ENCODE peak calls at places on chromosomes 1 and 21, in nine cellular contexts. F, O, L, A, K, D, P, M and S are unnamed samples.

GRCh38 chr21:33302055-33302454 is 22.7 kb upstream of the IFNAR1 start:
- DNase-seq in F (no peak), A (no peak), D (no peak), O (peak), M (no peak), P (no peak), K (no peak), L (no peak), S (no peak)

GRCh38 chr1:224592636-224593579 is 23.2 kb upstream of the CNIH3 start:
- DNase-seq in A (peak), P (peak), D (peak), O (no peak), L (peak), M (peak), K (no peak), F (peak), S (no peak)

GRCh38 chr1:188127507-188127906 is 1298.8 kb downstream of the PLA2G4A start:
- DNase-seq in L (no peak), M (no peak), F (no peak), P (no peak), A (no peak), D (no peak), O (no peak), K (no peak), S (no peak)

GRCh38 chr1:9459784-9460407 is 79.4 kb upstream of the SLC25A33 start:
- DNase-seq in A (no peak), L (no peak), P (no peak), M (no peak), D (no peak), F (no peak), K (no peak), O (no peak), S (no peak)

GRCh38 chr1:85933901-85934300 is 222.7 kb downstream of the COL24A1 start:
- DNase-seq in F (no peak), K (no peak), O (no peak), D (no peak), A (peak), P (peak), L (peak), M (no peak), S (no peak)

GRCh38 chr1:155801149-155801548 is 55.9 kb downstream of the GON4L start:
- DNase-seq in D (no peak), L (peak), F (no peak), M (no peak), O (no peak), K (no peak), P (peak), A (peak), S (no peak)

GRCh38 chr1:87250336-87250735 is 78.3 kb upstream of the LMO4 start:
- DNase-seq in D (no peak), F (no peak), M (no peak), O (no peak), K (no peak), L (no peak), A (no peak), P (no peak), S (no peak)

GRCh38 chr1:234494049-234494448 is 15.1 kb upstream of the TARBP1 start:
- DNase-seq in A (no peak), M (no peak), L (no peak), P (no peak), D (no peak), K (no peak), F (no peak), O (no peak), S (no peak)

GRCh38 chr1:102858695-102859094 is 249.6 kb downstream of the COL11A1 start:
- DNase-seq in O (no peak), K (no peak), P (peak), M (peak), F (no peak), A (no peak), D (no peak), L (peak), S (no peak)

GRCh38 chr1:156658496-156658895 is 16.6 kb downstream of the BCAN start:
- DNase-seq in K (no peak), F (no peak), L (no peak), O (no peak), P (no peak), M (no peak), A (no peak), D (no peak), S (no peak)

GRCh38 chr1:196734460-196734859 is 40.2 kb upstream of the CFHR3 start:
- DNase-seq in K (no peak), A (no peak), L (no peak), F (no peak), O (no peak), D (no peak), P (no peak), M (no peak), S (no peak)

GRCh38 chr1:209674957-209675566 is at the start of gene G0S2:
- DNase-seq in L (peak), A (peak), D (no peak), M (no peak), P (peak), O (peak), K (peak), F (peak), S (peak)

GRCh38 chr1:212070720-212071302 is 35.3 kb downstream of the DTL start:
- DNase-seq in P (peak), M (peak), K (no peak), O (no peak), A (peak), D (peak), L (peak), F (no peak), S (no peak)

GRCh38 chr1:239170828-239171227 is 215.5 kb upstream of the CHRM3 start:
- DNase-seq in A (no peak), M (no peak), O (no peak), D (no peak), P (no peak), L (no peak), K (no peak), F (no peak), S (no peak)

GRCh38 chr1:243638186-243638585 is 211.9 kb downstream of the AKT3 start:
- DNase-seq in L (no peak), O (no peak), D (no peak), F (no peak), P (no peak), M (no peak), A (no peak), K (no peak), S (no peak)

GRCh38 chr1:15100369-15101111 is 53.0 kb upstream of the TMEM51 start:
- DNase-seq in D (peak), F (peak), K (peak), O (peak), A (peak), L (peak), M (no peak), P (peak), S (peak)

GRCh38 chr1:224635356-224635755 is 19.2 kb downstream of the CNIH3 start:
- DNase-seq in K (no peak), D (no peak), O (no peak), M (no peak), P (peak), F (no peak), A (peak), L (peak), S (no peak)

GRCh38 chr1:208161656-208162375 is 82.4 kb downstream of the PLXNA2 start:
- DNase-seq in F (no peak), K (no peak), L (no peak), A (peak), M (no peak), O (no peak), P (peak), D (no peak), S (no peak)

GRCh38 chr1:3078421-3078820 is 9.4 kb downstream of the PRDM16 start:
- DNase-seq in L (no peak), O (peak), P (no peak), M (no peak), A (peak), D (no peak), K (no peak), F (no peak), S (no peak)

GRCh38 chr1:11479375-11479979 is 522 bp downstream of the DISP3 start:
- DNase-seq in K (no peak), P (no peak), D (no peak), A (no peak), L (no peak), F (no peak), M (no peak), O (no peak), S (no peak)

GRCh38 chr1:177122869-177123268 is 41.6 kb downstream of the ASTN1 start:
- DNase-seq in P (no peak), M (no peak), O (no peak), K (no peak), A (no peak), L (no peak), D (no peak), F (no peak), S (no peak)

GRCh38 chr1:25773441-25774125 is 26.4 kb upstream of the SELENON start:
- DNase-seq in P (peak), O (peak), A (no peak), K (no peak), M (no peak), D (no peak), L (no peak), F (no peak), S (no peak)

DNA sequence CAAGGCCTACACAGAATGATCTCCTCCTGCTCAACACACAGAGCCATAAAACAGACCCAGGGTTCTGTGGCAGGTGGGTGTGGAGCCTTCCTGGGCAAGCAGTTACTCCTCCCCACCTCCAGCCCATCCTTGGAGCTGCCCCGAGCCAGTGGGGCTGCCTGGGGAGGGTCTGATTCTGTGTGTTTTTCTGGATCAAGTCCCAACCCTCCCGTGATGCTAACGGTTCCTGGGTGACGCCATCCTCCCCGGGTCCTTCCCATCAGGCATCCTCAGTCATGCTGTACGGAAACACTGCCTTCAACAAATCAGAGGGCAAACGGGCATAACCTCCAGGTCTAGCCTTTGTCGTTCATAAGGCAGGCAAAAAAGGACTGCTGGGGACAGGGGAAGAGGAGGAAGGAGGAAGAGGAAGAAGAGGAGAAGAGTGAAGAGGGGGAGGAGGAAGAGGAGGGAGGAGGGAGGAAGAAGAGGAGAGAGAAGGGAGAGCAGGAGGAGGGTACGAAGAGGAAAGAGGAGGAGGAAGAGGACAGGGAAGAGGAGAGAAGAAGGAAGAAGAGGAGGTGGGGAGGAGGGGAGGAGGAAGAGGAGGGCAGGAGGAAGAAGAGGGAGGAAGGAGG is 84.5 kb downstream of the ITPKB start:
- DNase-seq in A (no peak), K (no peak), M (no peak), L (no peak), P (no peak), D (no peak), O (no peak), F (no peak), S (no peak)
- TF ChIP-seq CTCF in A (no peak), K (no peak), M (no peak), L (no peak), P (no peak), D (no peak), O (no peak), F (no peak), S (no peak)

GRCh38 chr21:31482460-31482859 is 138.4 kb upstream of the TIAM1 start:
- DNase-seq in L (no peak), K (no peak), F (no peak), O (no peak), P (no peak), D (no peak), A (no peak), M (no peak), S (no peak)

GRCh38 chr21:31480228-31480627 is 136.2 kb upstream of the TIAM1 start:
- DNase-seq in L (no peak), P (no peak), A (no peak), O (no peak), F (no peak), M (no peak), K (no peak), D (no peak), S (no peak)

GRCh38 chr21:31476551-31477120 is 132.6 kb upstream of the TIAM1 start:
- DNase-seq in F (no peak), K (no peak), P (no peak), L (peak), A (peak), D (no peak), O (no peak), M (no peak), S (no peak)

GRCh38 chr21:31479714-31480113 is 135.7 kb upstream of the TIAM1 start:
- DNase-seq in M (no peak), K (no peak), P (no peak), A (no peak), D (no peak), F (no peak), O (no peak), L (no peak), S (no peak)

DNA sequence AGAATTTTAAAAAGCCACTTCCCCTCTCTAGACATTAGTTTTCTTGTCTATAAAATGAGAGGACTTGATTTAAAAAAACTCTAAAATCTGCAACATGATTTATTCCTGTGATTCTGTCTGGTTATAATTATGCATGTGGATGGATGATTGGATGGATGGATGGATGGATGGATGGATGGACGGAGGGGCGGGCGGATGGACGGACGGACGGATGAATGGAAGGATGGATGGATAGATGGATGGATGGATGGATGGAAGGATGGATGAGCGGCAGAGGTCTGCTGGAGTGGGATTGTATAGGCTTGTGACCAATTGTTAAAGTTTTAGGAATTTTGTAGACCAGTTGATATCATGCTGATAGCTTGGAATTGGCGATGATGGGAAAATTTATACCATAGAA is 135.2 kb upstream of the TIAM1 start:
- DNase-seq in K (no peak), P (no peak), L (no peak), M (no peak), F (no peak), O (no peak), D (no peak), A (no peak), S (no peak)
- TF ChIP-seq CTCF in K (no peak), P (no peak), L (no peak), M (no peak), F (no peak), O (no peak), D (no peak), A (no peak), S (no peak)

DNA sequence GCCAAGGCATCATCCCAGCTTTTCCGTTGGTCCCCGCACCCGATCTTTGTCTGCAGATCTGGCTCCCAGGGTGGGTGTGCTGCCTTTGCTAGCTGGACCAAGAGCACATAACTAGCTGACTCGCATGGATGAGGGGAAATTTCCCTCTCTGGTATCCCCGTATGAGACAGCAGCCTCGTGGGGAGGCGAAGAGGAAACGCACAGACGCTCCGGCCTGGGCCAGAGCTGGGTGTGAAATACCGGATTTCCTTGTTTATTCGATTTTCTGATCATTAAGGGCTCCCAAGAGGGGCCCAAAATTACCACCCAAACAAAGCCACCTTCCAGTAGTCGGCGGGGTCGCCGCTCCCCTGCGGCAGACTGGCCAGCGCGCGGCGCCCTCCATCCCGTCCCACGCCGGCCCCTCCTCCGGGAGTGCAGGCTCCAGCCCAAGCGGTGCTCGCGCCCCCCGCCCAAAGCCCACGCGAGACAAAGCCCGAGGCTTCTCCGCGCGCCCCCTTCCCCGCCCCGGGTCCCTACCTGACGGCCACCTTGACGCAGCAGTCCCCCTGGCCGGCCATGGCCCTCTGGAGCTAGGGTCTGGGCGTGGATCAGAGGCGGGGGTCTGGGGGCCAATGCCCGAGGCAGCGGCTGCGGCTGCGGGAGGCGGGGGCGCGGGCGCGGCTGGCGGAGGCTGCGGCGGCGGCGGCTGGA is 544 bp downstream of the KIF21B start:
- DNase-seq in M (no peak), A (no peak), D (no peak), F (peak), O (peak), L (no peak), P (no peak), K (peak), S (peak)
- TF ChIP-seq CTCF in M (no peak), A (no peak), D (peak), F (no peak), O (no peak), L (no peak), P (no peak), K (no peak), S (no peak)

GRCh38 chr1:24084050-24084449 is 27.9 kb downstream of the MYOM3 start:
- DNase-seq in A (no peak), O (no peak), M (no peak), D (no peak), L (peak), F (no peak), K (no peak), P (no peak), S (no peak)
- TF ChIP-seq CTCF in A (no peak), O (no peak), M (no peak), D (no peak), L (no peak), F (no peak), K (no peak), P (no peak), S (no peak)

DNA sequence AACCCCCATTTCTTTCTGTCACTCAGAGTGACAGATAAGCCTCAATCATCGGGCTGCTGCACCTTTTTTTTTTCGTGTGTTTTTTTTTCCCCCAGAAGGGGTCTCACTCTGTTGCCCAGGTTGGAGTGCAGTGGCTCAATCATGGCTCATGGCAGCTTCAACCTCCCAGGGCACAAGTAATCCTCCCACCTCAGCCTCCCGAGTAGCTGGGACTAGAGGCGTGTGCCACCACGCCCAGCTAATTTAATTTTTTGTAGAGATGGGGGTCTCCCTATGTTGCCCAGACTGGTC is 1.2 kb upstream of the TMPRSS2 start:
- DNase-seq in P (no peak), M (no peak), O (no peak), D (no peak), L (no peak), K (no peak), A (no peak), F (no peak), S (no peak)
- TF ChIP-seq CTCF in P (no peak), M (no peak), O (no peak), D (no peak), L (no peak), K (no peak), A (no peak), F (no peak), S (no peak)

DNA sequence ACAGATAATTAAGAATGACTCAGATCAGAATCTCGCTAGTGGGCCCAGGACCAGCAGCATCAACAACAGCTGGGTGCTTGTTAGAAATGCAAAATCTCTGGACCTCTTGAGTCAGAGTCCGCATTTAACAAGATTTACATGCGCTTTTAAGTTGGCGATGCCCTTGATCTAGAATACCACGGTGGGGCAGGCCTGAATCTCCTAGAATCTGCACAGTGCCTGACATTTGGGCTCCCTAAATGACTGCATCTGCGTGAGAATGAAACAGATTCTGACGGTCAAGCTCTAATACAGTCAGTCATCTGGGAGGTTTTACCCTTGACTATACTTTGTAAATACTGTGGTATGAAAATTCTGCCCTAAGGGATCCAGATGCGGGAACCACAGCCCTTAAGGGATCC is 17.2 kb upstream of the RAB29 start:
- DNase-seq in A (no peak), P (no peak), F (peak), D (no peak), K (no peak), M (no peak), O (no peak), L (no peak), S (no peak)
- TF ChIP-seq CTCF in A (no peak), P (no peak), F (no peak), D (no peak), K (no peak), M (no peak), O (no peak), L (no peak), S (no peak)

GRCh38 chr1:113390871-113391642 is 742 bp downstream of the MAGI3 start:
- DNase-seq in P (no peak), D (peak), K (peak), F (peak), L (peak), M (no peak), A (no peak), O (peak), S (peak)
- TF ChIP-seq CTCF in P (no peak), D (no peak), K (no peak), F (no peak), L (no peak), M (no peak), A (no peak), O (no peak), S (no peak)